ENCODE peak calls at places on chromosomes 6 and 20, in six cellular contexts. J, X, A, O, D and S are unnamed samples.

GRCh38 chr20:63711085-63711645 is 3.3 kb downstream of the ZGPAT start:
- DNase-seq in D (no peak), X (no peak), J (no peak), A (no peak), O (no peak), S (no peak)

GRCh38 chr6:88963139-88964090 is at the start of gene RNGTT:
- DNase-seq in O (peak; percentile 98), X (peak; percentile 71), A (peak; percentile 99), J (peak; percentile 98), D (peak; percentile 96), S (peak; percentile 98)

GRCh38 chr20:44064501-44065400 is 122.2 kb downstream of the JPH2 start:
- DNase-seq in A (no peak), O (peak; percentile 62), X (no peak), J (no peak), D (no peak), S (no peak)

GRCh38 chr6:114216789-114217467 is 125.9 kb downstream of the HS3ST5 start:
- DNase-seq in J (no peak), X (no peak), O (no peak), D (no peak), A (no peak), S (no peak)

GRCh38 chr20:17662333-17663039 is 19.6 kb downstream of the RRBP1 start:
- DNase-seq in D (no peak), X (no peak), J (peak; percentile 91), O (no peak), A (no peak), S (no peak)

GRCh38 chr20:62536731-62537401 is 61.1 kb upstream of the GATA5 start:
- DNase-seq in X (no peak), J (no peak), D (no peak), A (peak; percentile 80), O (no peak), S (no peak)

GRCh38 chr6:16477367-16478149 is 239.2 kb downstream of the GMPR start:
- DNase-seq in O (no peak), J (peak; percentile 10), D (no peak), X (no peak), A (peak; percentile 89), S (no peak)

GRCh38 chr6:157760589-157761330 is 62.3 kb upstream of the SNX9 start:
- DNase-seq in O (no peak), A (no peak), D (peak; percentile 62), J (peak; percentile 83), X (no peak), S (peak; percentile 79)

GRCh38 chr6:16129623-16130243 is 847 bp downstream of the MYLIP start:
- DNase-seq in D (no peak), X (no peak), O (no peak), J (no peak), A (no peak), S (peak; percentile 29)

GRCh38 chr6:41017663-41018062 is 21.4 kb downstream of the UNC5CL start:
- DNase-seq in A (no peak), D (no peak), J (no peak), X (no peak), O (no peak), S (no peak)

GRCh38 chr6:164753517-164753916 is 555.9 kb downstream of the C6orf118 start:
- DNase-seq in J (peak; percentile 2), X (no peak), O (no peak), D (no peak), A (no peak), S (peak; percentile 2)

GRCh38 chr6:166169549-166170421 is 2.1 kb upstream of the TBXT start:
- DNase-seq in D (no peak), J (no peak), X (no peak), O (no peak), A (no peak), S (no peak)

GRCh38 chr6:85323435-85324040 is 126.3 kb upstream of the NT5E start:
- DNase-seq in A (peak; percentile 53), X (peak; percentile 35), J (peak; percentile 91), O (no peak), D (peak; percentile 77), S (peak; percentile 66)

GRCh38 chr20:62735331-62735821 is 26.7 kb downstream of the NTSR1 start:
- DNase-seq in O (no peak), X (no peak), D (peak; percentile 19), A (no peak), J (no peak), S (no peak)

GRCh38 chr6:13915566-13916229 is 9.1 kb upstream of the RNF182 start:
- DNase-seq in A (no peak), X (no peak), D (no peak), J (no peak), O (no peak), S (no peak)

GRCh38 chr6:111430605-111431378 is 52.2 kb downstream of the REV3L start:
- DNase-seq in A (no peak), O (no peak), X (no peak), D (no peak), J (no peak), S (no peak)

GRCh38 chr6:158031445-158032353 is 50.0 kb downstream of the SYNJ2 start:
- DNase-seq in D (peak; percentile 50), O (no peak), J (peak; percentile 73), A (peak; percentile 88), X (no peak), S (no peak)

GRCh38 chr6:101986476-101986875 is 593.0 kb downstream of the GRIK2 start:
- DNase-seq in O (no peak), A (no peak), D (no peak), J (no peak), X (no peak), S (no peak)

GRCh38 chr6:129368970-129369369 is 341.0 kb downstream of the ARHGAP18 start:
- DNase-seq in D (no peak), A (no peak), X (no peak), J (no peak), O (no peak), S (no peak)

GRCh38 chr20:52060794-52061714 is 130.5 kb downstream of the ZFP64 start:
- DNase-seq in A (no peak), D (no peak), O (no peak), X (no peak), J (peak; percentile 60), S (no peak)
- TF ChIP-seq CTCF in A (peak; percentile 51), D (no peak), O (no peak), X (peak; percentile 19), J (peak; percentile 43), S (no peak)

DNA sequence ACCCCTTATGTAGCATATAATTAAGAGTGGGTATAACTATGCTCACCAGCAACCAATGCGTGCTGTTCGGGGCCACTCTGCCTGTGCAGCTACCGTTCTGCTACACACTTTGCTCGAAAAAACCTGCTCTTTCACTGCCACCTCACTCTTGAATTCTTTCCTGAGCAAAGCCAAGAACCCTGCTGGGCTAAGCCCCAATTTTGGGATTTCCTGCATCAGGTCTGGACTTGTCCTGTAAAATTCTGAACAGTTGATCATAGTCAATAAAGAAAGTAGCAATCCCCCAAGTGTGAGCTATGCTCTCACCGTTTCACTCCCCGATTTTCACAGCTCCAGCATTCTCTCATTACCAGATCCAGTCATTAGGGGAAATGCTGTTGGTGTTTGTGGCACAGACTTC is 122.1 kb downstream of the WDR27 start:
- DNase-seq in A (no peak), X (no peak), O (no peak), J (no peak), D (no peak), S (peak; percentile 60)
- H3K4me3 ChIP-seq in A (no peak overlapping the region), X (no peak overlapping the region), O (no peak overlapping the region), J (no peak overlapping the region), D (no peak overlapping the region), S (no peak overlapping the region)

GRCh38 chr20:58938078-58938477 is 43.0 kb upstream of the NELFCD start:
- DNase-seq in A (no peak), O (no peak), X (no peak), J (no peak), D (no peak), S (no peak)
- TF ChIP-seq CTCF in A (no peak), O (no peak), X (no peak), J (no peak), D (no peak), S (no peak)

GRCh38 chr6:122400121-122400450 is 634 bp downstream of the HSF2 start:
- DNase-seq in D (no peak), A (no peak), O (peak; percentile 86), X (no peak), J (peak; percentile 15), S (no peak)

GRCh38 chr6:122401104-122401503 is 1.7 kb downstream of the HSF2 start:
- DNase-seq in A (no peak), X (no peak), O (no peak), J (no peak), D (no peak), S (no peak)

GRCh38 chr6:122399348-122400120 is at the start of gene HSF2:
- DNase-seq in D (peak; percentile 96), A (peak; percentile 97), X (peak; percentile 95), J (peak; percentile 99), O (peak; percentile 99), S (peak; percentile 98)

GRCh38 chr6:122400467-122401089 is 1.1 kb downstream of the HSF2 start:
- DNase-seq in O (no peak), A (no peak), D (no peak), J (no peak), X (no peak), S (peak; percentile 2)

DNA sequence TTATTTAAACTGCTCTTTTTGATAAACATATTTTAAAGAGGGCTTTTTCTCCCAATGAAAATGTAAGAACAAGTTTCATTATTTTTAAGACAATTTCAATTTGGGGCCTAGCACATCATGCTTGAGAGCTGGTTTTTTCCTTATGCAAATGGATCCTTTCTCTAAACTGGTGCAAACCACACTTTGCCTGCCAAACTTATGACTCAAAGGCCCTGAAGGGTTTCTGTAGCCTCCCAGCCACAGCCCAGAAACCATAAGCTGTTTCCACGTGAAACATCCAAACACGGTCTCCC is 451 bp upstream of the HSF2 start:
- DNase-seq in J (no peak), O (no peak), A (no peak), X (no peak), D (no peak), S (no peak)
- H3K4me3 ChIP-seq in J (peak overlapping the region; percentile 2), O (no peak overlapping the region), A (peak overlapping the region; percentile 97), X (no peak overlapping the region), D (peak overlapping the region; percentile 13), S (no peak overlapping the region)

DNA sequence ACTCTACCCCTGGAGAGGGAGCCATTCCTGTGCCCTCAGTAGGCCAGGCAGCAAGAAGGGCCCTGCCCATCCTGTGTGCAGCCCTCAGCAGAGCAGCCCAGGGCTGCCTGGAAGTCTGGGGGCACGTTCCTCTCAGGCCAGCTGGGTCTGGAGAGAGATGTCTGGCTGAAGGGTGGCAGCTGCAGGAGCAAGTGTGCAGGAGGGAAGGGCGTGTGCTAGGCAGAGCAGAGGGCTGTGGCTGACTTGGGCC is 62.7 kb downstream of the NOL4L start:
- DNase-seq in A (peak; percentile 22), D (no peak), X (no peak), J (no peak), O (no peak), S (no peak)
- TF ChIP-seq CTCF in A (no peak), D (no peak), X (no peak), J (no peak), O (no peak), S (no peak)

DNA sequence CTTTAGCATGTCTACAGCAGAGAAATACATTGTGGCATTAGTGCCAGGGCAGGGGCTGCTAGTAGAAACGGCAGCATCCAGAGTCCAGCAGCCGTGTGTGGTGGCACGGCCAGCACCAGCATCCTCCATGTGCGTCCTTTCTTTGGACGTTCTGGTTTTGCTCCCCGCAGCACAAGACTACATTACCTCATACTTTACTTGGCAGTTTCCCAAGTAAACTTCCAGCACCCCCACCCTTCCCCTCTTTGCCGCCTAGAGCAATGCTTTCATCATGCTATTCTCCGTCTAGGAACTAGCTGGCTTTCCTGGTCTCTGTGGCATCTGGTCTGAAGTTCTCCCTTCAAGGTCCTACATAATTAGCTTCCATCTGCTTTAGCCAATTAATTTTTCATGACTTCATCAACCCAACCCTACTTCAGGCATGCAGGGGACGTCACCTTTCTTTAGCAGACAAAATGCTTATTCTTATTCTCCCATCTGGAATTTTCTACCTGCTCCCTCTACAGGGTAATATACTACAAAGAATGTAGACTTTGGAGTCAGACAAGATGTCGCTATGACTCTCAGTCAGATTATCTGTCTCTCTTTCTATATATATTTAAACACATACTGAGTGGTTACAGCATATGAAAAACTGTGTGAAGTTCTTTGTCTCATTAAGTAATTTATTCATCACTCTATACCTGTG is 67.5 kb downstream of the BLOC1S5 start:
- DNase-seq in O (no peak), D (no peak), X (no peak), A (no peak), J (peak; percentile 88), S (peak; percentile 29)
- H3K4me3 ChIP-seq in O (no peak overlapping the region), D (no peak overlapping the region), X (no peak overlapping the region), A (no peak overlapping the region), J (no peak overlapping the region), S (no peak overlapping the region)